ENCODE peak calls at places on chromosomes 11 and 22, in six cellular contexts. One of them, this sample, is unnamed.

GRCh38 chr11:1773711-1774550 is 10.2 kb upstream of the CTSD start:
- DNase-seq in small intestine: no peak
- DNase-seq in CD4-positive, CD25-positive, alpha-beta regulatory T cell: no peak
- DNase-seq in fibroblast of mammary gland: no peak
- DNase-seq in IMR-90: no peak
- DNase-seq in lung: no peak
- DNase-seq in this sample: peak

GRCh38 chr22:26323013-26323412 is 106.0 kb upstream of the ASPHD2 start:
- DNase-seq in small intestine: no peak
- DNase-seq in CD4-positive, CD25-positive, alpha-beta regulatory T cell: no peak
- DNase-seq in fibroblast of mammary gland: no peak
- DNase-seq in IMR-90: no peak
- DNase-seq in lung: no peak
- DNase-seq in this sample: no peak

GRCh38 chr11:128775513-128775912 is 81.6 kb downstream of the FLI1 start:
- DNase-seq in small intestine: no peak
- DNase-seq in CD4-positive, CD25-positive, alpha-beta regulatory T cell: no peak
- DNase-seq in fibroblast of mammary gland: no peak
- DNase-seq in IMR-90: no peak
- DNase-seq in lung: no peak
- DNase-seq in this sample: no peak

GRCh38 chr11:116101737-116102275 is 597.6 kb upstream of the CADM1 start:
- DNase-seq in small intestine: no peak
- DNase-seq in CD4-positive, CD25-positive, alpha-beta regulatory T cell: no peak
- DNase-seq in fibroblast of mammary gland: no peak
- DNase-seq in IMR-90: no peak
- DNase-seq in lung: no peak
- DNase-seq in this sample: peak

GRCh38 chr22:45972868-45973212 is 4.1 kb downstream of the WNT7B start:
- DNase-seq in small intestine: no peak
- DNase-seq in CD4-positive, CD25-positive, alpha-beta regulatory T cell: no peak
- DNase-seq in fibroblast of mammary gland: no peak
- DNase-seq in IMR-90: no peak
- DNase-seq in lung: no peak
- DNase-seq in this sample: no peak

GRCh38 chr11:75313457-75314272 is 37.8 kb downstream of the ARRB1 start:
- DNase-seq in small intestine: no peak
- DNase-seq in CD4-positive, CD25-positive, alpha-beta regulatory T cell: no peak
- DNase-seq in fibroblast of mammary gland: peak
- DNase-seq in IMR-90: peak
- DNase-seq in lung: peak
- DNase-seq in this sample: no peak

GRCh38 chr22:29148826-29149225 is 56.9 kb upstream of the EMID1 start:
- DNase-seq in small intestine: no peak
- DNase-seq in CD4-positive, CD25-positive, alpha-beta regulatory T cell: no peak
- DNase-seq in fibroblast of mammary gland: no peak
- DNase-seq in IMR-90: no peak
- DNase-seq in lung: no peak
- DNase-seq in this sample: peak

GRCh38 chr11:117300773-117301172 is 9.6 kb downstream of the BACE1-AS start:
- DNase-seq in small intestine: no peak
- DNase-seq in CD4-positive, CD25-positive, alpha-beta regulatory T cell: no peak
- DNase-seq in fibroblast of mammary gland: peak
- DNase-seq in IMR-90: no peak
- DNase-seq in lung: no peak
- DNase-seq in this sample: no peak

GRCh38 chr11:44977493-44977984 is 26.9 kb upstream of the TP53I11 start:
- DNase-seq in small intestine: peak
- DNase-seq in CD4-positive, CD25-positive, alpha-beta regulatory T cell: peak
- DNase-seq in fibroblast of mammary gland: no peak
- DNase-seq in IMR-90: peak
- DNase-seq in lung: no peak
- DNase-seq in this sample: no peak

GRCh38 chr11:114044042-114044871 is 15.3 kb upstream of the ZBTB16 start:
- DNase-seq in small intestine: peak
- DNase-seq in CD4-positive, CD25-positive, alpha-beta regulatory T cell: no peak
- DNase-seq in fibroblast of mammary gland: no peak
- DNase-seq in IMR-90: no peak
- DNase-seq in lung: no peak
- DNase-seq in this sample: no peak

GRCh38 chr11:43580735-43581369 is 99.7 kb upstream of the HSD17B12 start:
- DNase-seq in small intestine: no peak
- DNase-seq in CD4-positive, CD25-positive, alpha-beta regulatory T cell: no peak
- DNase-seq in fibroblast of mammary gland: peak
- DNase-seq in IMR-90: peak
- DNase-seq in lung: no peak
- DNase-seq in this sample: no peak

GRCh38 chr11:33893711-33894401 is 2.0 kb upstream of the LMO2 start:
- DNase-seq in small intestine: no peak
- DNase-seq in CD4-positive, CD25-positive, alpha-beta regulatory T cell: peak
- DNase-seq in fibroblast of mammary gland: no peak
- DNase-seq in IMR-90: no peak
- DNase-seq in lung: no peak
- DNase-seq in this sample: no peak

GRCh38 chr22:45310331-45311032 is 748 bp downstream of the FAM118A start:
- DNase-seq in small intestine: no peak
- DNase-seq in CD4-positive, CD25-positive, alpha-beta regulatory T cell: peak
- DNase-seq in fibroblast of mammary gland: no peak
- DNase-seq in IMR-90: no peak
- DNase-seq in lung: no peak
- DNase-seq in this sample: no peak

GRCh38 chr22:43050995-43051394 is 36.0 kb upstream of the PACSIN2 start:
- DNase-seq in small intestine: no peak
- DNase-seq in CD4-positive, CD25-positive, alpha-beta regulatory T cell: no peak
- DNase-seq in fibroblast of mammary gland: no peak
- DNase-seq in IMR-90: no peak
- DNase-seq in lung: no peak
- DNase-seq in this sample: no peak

GRCh38 chr11:33172996-33173395 is 11.7 kb upstream of the CSTF3 start:
- DNase-seq in small intestine: no peak
- DNase-seq in CD4-positive, CD25-positive, alpha-beta regulatory T cell: no peak
- DNase-seq in fibroblast of mammary gland: peak
- DNase-seq in IMR-90: peak
- DNase-seq in lung: no peak
- DNase-seq in this sample: no peak

GRCh38 chr11:1868636-1869291 is 15.9 kb downstream of the LSP1 start:
- DNase-seq in small intestine: no peak
- DNase-seq in CD4-positive, CD25-positive, alpha-beta regulatory T cell: no peak
- DNase-seq in fibroblast of mammary gland: no peak
- DNase-seq in IMR-90: no peak
- DNase-seq in lung: no peak
- DNase-seq in this sample: no peak

GRCh38 chr11:12163181-12163841 is 52.9 kb downstream of the MICAL2 start:
- DNase-seq in small intestine: peak
- DNase-seq in CD4-positive, CD25-positive, alpha-beta regulatory T cell: no peak
- DNase-seq in fibroblast of mammary gland: peak
- DNase-seq in IMR-90: peak
- DNase-seq in lung: no peak
- DNase-seq in this sample: peak

GRCh38 chr11:68043349-68044144 is 4.7 kb downstream of the TCIRG1 start:
- DNase-seq in small intestine: peak
- DNase-seq in CD4-positive, CD25-positive, alpha-beta regulatory T cell: no peak
- DNase-seq in fibroblast of mammary gland: peak
- DNase-seq in IMR-90: peak
- DNase-seq in lung: no peak
- DNase-seq in this sample: no peak

GRCh38 chr11:43130616-43131015 is 181.2 kb upstream of the API5 start:
- DNase-seq in small intestine: no peak
- DNase-seq in CD4-positive, CD25-positive, alpha-beta regulatory T cell: no peak
- DNase-seq in fibroblast of mammary gland: no peak
- DNase-seq in IMR-90: no peak
- DNase-seq in lung: no peak
- DNase-seq in this sample: no peak

GRCh38 chr11:122232985-122233384 is 117.0 kb upstream of the BLID start:
- DNase-seq in small intestine: no peak
- DNase-seq in CD4-positive, CD25-positive, alpha-beta regulatory T cell: no peak
- DNase-seq in fibroblast of mammary gland: no peak
- DNase-seq in IMR-90: no peak
- DNase-seq in lung: no peak
- DNase-seq in this sample: no peak

GRCh38 chr11:68150029-68150428 is 28.8 kb upstream of the CHKA start:
- DNase-seq in small intestine: peak
- DNase-seq in CD4-positive, CD25-positive, alpha-beta regulatory T cell: no peak
- DNase-seq in fibroblast of mammary gland: peak
- DNase-seq in IMR-90: peak
- DNase-seq in lung: peak
- DNase-seq in this sample: no peak

GRCh38 chr11:35683728-35684339 is 21.3 kb downstream of the TRIM44 start:
- DNase-seq in small intestine: no peak
- DNase-seq in CD4-positive, CD25-positive, alpha-beta regulatory T cell: no peak
- DNase-seq in fibroblast of mammary gland: peak
- DNase-seq in IMR-90: peak
- DNase-seq in lung: no peak
- DNase-seq in this sample: no peak

GRCh38 chr11:118051611-118052461 is 25.0 kb upstream of the TMPRSS4 start:
- DNase-seq in small intestine: peak
- DNase-seq in CD4-positive, CD25-positive, alpha-beta regulatory T cell: peak
- DNase-seq in fibroblast of mammary gland: no peak
- DNase-seq in IMR-90: no peak
- DNase-seq in lung: no peak
- DNase-seq in this sample: peak

GRCh38 chr11:44484211-44484610 is 81.3 kb upstream of the CD82 start:
- DNase-seq in small intestine: peak
- DNase-seq in CD4-positive, CD25-positive, alpha-beta regulatory T cell: no peak
- DNase-seq in fibroblast of mammary gland: peak
- DNase-seq in IMR-90: peak
- DNase-seq in lung: no peak
- DNase-seq in this sample: no peak

GRCh38 chr11:84319853-84320252 is 1033.7 kb upstream of the CCDC90B start:
- DNase-seq in small intestine: no peak
- DNase-seq in CD4-positive, CD25-positive, alpha-beta regulatory T cell: no peak
- DNase-seq in fibroblast of mammary gland: no peak
- DNase-seq in IMR-90: no peak
- DNase-seq in lung: no peak
- DNase-seq in this sample: no peak

GRCh38 chr11:13970986-13971385 is 8.5 kb downstream of the SPON1 start:
- DNase-seq in small intestine: peak
- DNase-seq in CD4-positive, CD25-positive, alpha-beta regulatory T cell: peak
- DNase-seq in fibroblast of mammary gland: peak
- DNase-seq in IMR-90: no peak
- DNase-seq in lung: peak
- DNase-seq in this sample: no peak

GRCh38 chr22:39528080-39528661 is 4.4 kb downstream of the RPS19BP1 start:
- DNase-seq in small intestine: no peak
- DNase-seq in CD4-positive, CD25-positive, alpha-beta regulatory T cell: no peak
- DNase-seq in fibroblast of mammary gland: no peak
- DNase-seq in IMR-90: no peak
- DNase-seq in lung: no peak
- DNase-seq in this sample: no peak
- H3K4me3 ChIP-seq in small intestine: no peak
- H3K4me3 ChIP-seq in CD4-positive, CD25-positive, alpha-beta regulatory T cell: no peak
- H3K4me3 ChIP-seq in fibroblast of mammary gland: no peak
- H3K4me3 ChIP-seq in IMR-90: no peak
- H3K4me3 ChIP-seq in lung: no peak
- H3K4me3 ChIP-seq in this sample: no peak

GRCh38 chr22:39457047-39457545 is 284 bp downstream of the MGAT3 start:
- DNase-seq in small intestine: no peak
- DNase-seq in CD4-positive, CD25-positive, alpha-beta regulatory T cell: no peak
- DNase-seq in fibroblast of mammary gland: no peak
- DNase-seq in IMR-90: no peak
- DNase-seq in lung: no peak
- DNase-seq in this sample: no peak

GRCh38 chr22:39457546-39458442 is 982 bp downstream of the MGAT3 start:
- DNase-seq in small intestine: no peak
- DNase-seq in CD4-positive, CD25-positive, alpha-beta regulatory T cell: no peak
- DNase-seq in fibroblast of mammary gland: no peak
- DNase-seq in IMR-90: no peak
- DNase-seq in lung: no peak
- DNase-seq in this sample: no peak

GRCh38 chr22:39459681-39460080 is 2.9 kb downstream of the MGAT3 start:
- DNase-seq in small intestine: no peak
- DNase-seq in CD4-positive, CD25-positive, alpha-beta regulatory T cell: no peak
- DNase-seq in fibroblast of mammary gland: no peak
- DNase-seq in IMR-90: no peak
- DNase-seq in lung: no peak
- DNase-seq in this sample: no peak

GRCh38 chr22:39456262-39457046 is at the start of gene MGAT3:
- DNase-seq in small intestine: no peak
- DNase-seq in CD4-positive, CD25-positive, alpha-beta regulatory T cell: no peak
- DNase-seq in fibroblast of mammary gland: no peak
- DNase-seq in IMR-90: no peak
- DNase-seq in lung: no peak
- DNase-seq in this sample: no peak

DNA sequence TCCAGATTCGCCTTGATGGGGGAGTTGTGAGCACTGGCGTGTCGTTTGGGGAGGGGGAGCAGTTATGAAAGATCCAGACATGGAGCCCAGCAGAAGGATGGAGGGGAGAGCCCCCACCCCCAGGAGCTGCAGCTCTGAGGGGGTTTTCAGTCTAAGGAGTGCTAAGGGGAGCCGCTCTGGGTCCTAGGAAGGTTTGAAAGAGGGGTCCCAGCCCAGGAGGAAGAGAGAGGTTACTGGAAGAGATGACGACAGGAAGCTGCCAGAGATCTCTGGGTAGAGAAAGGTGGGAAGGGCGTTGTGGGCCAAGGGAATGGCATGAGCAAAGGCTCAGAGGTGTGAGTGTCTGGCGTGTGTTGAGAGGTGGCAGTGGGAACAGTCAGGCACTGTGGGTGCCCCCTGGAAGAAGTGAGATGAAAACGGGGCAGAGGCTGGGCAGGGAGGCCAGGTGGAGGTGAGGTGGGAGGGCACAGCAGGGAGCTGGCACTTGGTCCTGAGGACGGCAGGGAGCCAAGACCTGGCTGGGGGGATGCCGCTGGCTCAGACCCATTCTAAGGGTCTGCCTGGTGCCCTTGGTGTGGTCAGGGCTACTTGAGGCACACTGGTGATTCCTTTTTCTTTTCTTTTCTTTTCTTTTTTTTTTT is 1.8 kb downstream of the MGAT3 start:
- DNase-seq in small intestine: no peak
- DNase-seq in CD4-positive, CD25-positive, alpha-beta regulatory T cell: no peak
- DNase-seq in fibroblast of mammary gland: no peak
- DNase-seq in IMR-90: no peak
- DNase-seq in lung: no peak
- DNase-seq in this sample: no peak
- H3K4me3 ChIP-seq in small intestine: no peak
- H3K4me3 ChIP-seq in CD4-positive, CD25-positive, alpha-beta regulatory T cell: no peak
- H3K4me3 ChIP-seq in fibroblast of mammary gland: no peak
- H3K4me3 ChIP-seq in IMR-90: peak
- H3K4me3 ChIP-seq in lung: no peak
- H3K4me3 ChIP-seq in this sample: peak

GRCh38 chr22:41300661-41301060 is 664 bp upstream of the ZC3H7B start:
- DNase-seq in small intestine: peak
- DNase-seq in CD4-positive, CD25-positive, alpha-beta regulatory T cell: no peak
- DNase-seq in fibroblast of mammary gland: no peak
- DNase-seq in IMR-90: no peak
- DNase-seq in lung: no peak
- DNase-seq in this sample: no peak
- H3K4me3 ChIP-seq in small intestine: peak
- H3K4me3 ChIP-seq in CD4-positive, CD25-positive, alpha-beta regulatory T cell: peak
- H3K4me3 ChIP-seq in fibroblast of mammary gland: peak
- H3K4me3 ChIP-seq in IMR-90: peak
- H3K4me3 ChIP-seq in lung: no peak
- H3K4me3 ChIP-seq in this sample: peak

DNA sequence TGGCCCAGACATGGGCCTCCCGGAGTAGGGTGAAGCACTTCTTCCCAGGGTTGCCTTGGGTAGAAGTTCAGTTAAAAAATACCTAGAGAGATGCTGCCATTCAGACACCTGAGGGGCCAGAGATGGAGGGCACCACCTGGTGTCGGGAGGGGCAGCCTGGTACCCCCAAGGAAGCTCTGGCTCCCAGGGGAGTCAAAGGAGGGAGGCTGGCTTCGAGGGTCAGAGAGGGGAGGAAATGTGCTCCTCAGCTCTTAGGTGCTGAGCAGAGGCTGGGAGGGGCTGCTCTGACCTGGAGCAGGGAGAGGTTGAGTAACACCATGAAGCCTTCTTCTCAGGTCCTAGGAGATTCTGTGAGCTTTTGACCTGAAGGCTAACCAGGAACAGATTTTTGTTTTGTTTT is 1.1 kb downstream of the USP35 start:
- DNase-seq in small intestine: no peak
- DNase-seq in CD4-positive, CD25-positive, alpha-beta regulatory T cell: no peak
- DNase-seq in fibroblast of mammary gland: no peak
- DNase-seq in IMR-90: no peak
- DNase-seq in lung: no peak
- DNase-seq in this sample: no peak
- H3K4me3 ChIP-seq in small intestine: no peak
- H3K4me3 ChIP-seq in CD4-positive, CD25-positive, alpha-beta regulatory T cell: peak
- H3K4me3 ChIP-seq in fibroblast of mammary gland: peak
- H3K4me3 ChIP-seq in IMR-90: peak
- H3K4me3 ChIP-seq in lung: no peak
- H3K4me3 ChIP-seq in this sample: peak